ENCODE peak calls at places on chromosomes 11 and 22, in eight cellular contexts. One of them, this sample, is unnamed.

GRCh38 chr11:10893713-10894112 is 35.9 kb upstream of the ZBED5 start:
- DNase-seq in tibial nerve: no peak
- DNase-seq in erythroblast: peak
- DNase-seq in stomach: no peak
- DNase-seq in endothelial cell of umbilical vein: no peak
- DNase-seq in body of pancreas: no peak
- DNase-seq in spleen: no peak
- DNase-seq in A549: peak
- DNase-seq in this sample: no peak

GRCh38 chr11:109526061-109526460 is 104.1 kb downstream of the C11orf87 start:
- DNase-seq in tibial nerve: no peak
- DNase-seq in erythroblast: no peak
- DNase-seq in stomach: no peak
- DNase-seq in endothelial cell of umbilical vein: no peak
- DNase-seq in body of pancreas: no peak
- DNase-seq in spleen: no peak
- DNase-seq in A549: no peak
- DNase-seq in this sample: no peak

GRCh38 chr22:22168190-22168940 is 76.2 kb upstream of the VPREB1 start:
- DNase-seq in tibial nerve: no peak
- DNase-seq in erythroblast: peak
- DNase-seq in stomach: no peak
- DNase-seq in endothelial cell of umbilical vein: no peak
- DNase-seq in body of pancreas: peak
- DNase-seq in spleen: no peak
- DNase-seq in A549: peak
- DNase-seq in this sample: no peak

GRCh38 chr11:37552284-37552683 is 954.2 kb upstream of the RAG2 start:
- DNase-seq in tibial nerve: no peak
- DNase-seq in erythroblast: no peak
- DNase-seq in stomach: no peak
- DNase-seq in endothelial cell of umbilical vein: no peak
- DNase-seq in body of pancreas: no peak
- DNase-seq in spleen: no peak
- DNase-seq in A549: no peak
- DNase-seq in this sample: no peak

GRCh38 chr22:37249946-37250345 is 5.9 kb upstream of the RAC2 start:
- DNase-seq in tibial nerve: no peak
- DNase-seq in erythroblast: no peak
- DNase-seq in stomach: no peak
- DNase-seq in endothelial cell of umbilical vein: no peak
- DNase-seq in body of pancreas: no peak
- DNase-seq in spleen: peak
- DNase-seq in A549: no peak
- DNase-seq in this sample: no peak

GRCh38 chr11:86062719-86063118 is 6.2 kb downstream of the PICALM start:
- DNase-seq in tibial nerve: no peak
- DNase-seq in erythroblast: no peak
- DNase-seq in stomach: no peak
- DNase-seq in endothelial cell of umbilical vein: peak
- DNase-seq in body of pancreas: no peak
- DNase-seq in spleen: no peak
- DNase-seq in A549: no peak
- DNase-seq in this sample: no peak

GRCh38 chr11:7032692-7033091 is 12.4 kb downstream of the NLRP14 start:
- DNase-seq in tibial nerve: no peak
- DNase-seq in erythroblast: no peak
- DNase-seq in stomach: no peak
- DNase-seq in endothelial cell of umbilical vein: no peak
- DNase-seq in body of pancreas: no peak
- DNase-seq in spleen: no peak
- DNase-seq in A549: no peak
- DNase-seq in this sample: no peak

GRCh38 chr11:82756765-82757650 is 23.3 kb upstream of the FAM181B start:
- DNase-seq in tibial nerve: no peak
- DNase-seq in erythroblast: no peak
- DNase-seq in stomach: no peak
- DNase-seq in endothelial cell of umbilical vein: no peak
- DNase-seq in body of pancreas: peak
- DNase-seq in spleen: no peak
- DNase-seq in A549: no peak
- DNase-seq in this sample: no peak

GRCh38 chr11:115128226-115128625 is 376.0 kb downstream of the CADM1 start:
- DNase-seq in tibial nerve: no peak
- DNase-seq in erythroblast: no peak
- DNase-seq in stomach: no peak
- DNase-seq in endothelial cell of umbilical vein: no peak
- DNase-seq in body of pancreas: no peak
- DNase-seq in spleen: no peak
- DNase-seq in A549: no peak
- DNase-seq in this sample: no peak

GRCh38 chr22:50000587-50001387 is 11.8 kb downstream of the IL17REL start:
- DNase-seq in tibial nerve: no peak
- DNase-seq in erythroblast: no peak
- DNase-seq in stomach: no peak
- DNase-seq in endothelial cell of umbilical vein: no peak
- DNase-seq in body of pancreas: no peak
- DNase-seq in spleen: no peak
- DNase-seq in A549: no peak
- DNase-seq in this sample: no peak

GRCh38 chr11:100686476-100686875 is 612 bp upstream of the ARHGAP42 start:
- DNase-seq in tibial nerve: no peak
- DNase-seq in erythroblast: no peak
- DNase-seq in stomach: no peak
- DNase-seq in endothelial cell of umbilical vein: no peak
- DNase-seq in body of pancreas: no peak
- DNase-seq in spleen: no peak
- DNase-seq in A549: no peak
- DNase-seq in this sample: no peak

GRCh38 chr11:100689141-100689540 is 2.1 kb downstream of the ARHGAP42 start:
- DNase-seq in tibial nerve: no peak
- DNase-seq in erythroblast: no peak
- DNase-seq in stomach: no peak
- DNase-seq in endothelial cell of umbilical vein: no peak
- DNase-seq in body of pancreas: no peak
- DNase-seq in spleen: no peak
- DNase-seq in A549: no peak
- DNase-seq in this sample: no peak

GRCh38 chr11:100687630-100688395 is 725 bp downstream of the ARHGAP42 start:
- DNase-seq in tibial nerve: peak
- DNase-seq in erythroblast: peak
- DNase-seq in stomach: peak
- DNase-seq in endothelial cell of umbilical vein: peak
- DNase-seq in body of pancreas: peak
- DNase-seq in spleen: peak
- DNase-seq in A549: peak
- DNase-seq in this sample: peak

GRCh38 chr11:100684101-100685065 is 2.7 kb upstream of the ARHGAP42 start:
- DNase-seq in tibial nerve: no peak
- DNase-seq in erythroblast: no peak
- DNase-seq in stomach: no peak
- DNase-seq in endothelial cell of umbilical vein: no peak
- DNase-seq in body of pancreas: no peak
- DNase-seq in spleen: no peak
- DNase-seq in A549: peak
- DNase-seq in this sample: no peak

DNA sequence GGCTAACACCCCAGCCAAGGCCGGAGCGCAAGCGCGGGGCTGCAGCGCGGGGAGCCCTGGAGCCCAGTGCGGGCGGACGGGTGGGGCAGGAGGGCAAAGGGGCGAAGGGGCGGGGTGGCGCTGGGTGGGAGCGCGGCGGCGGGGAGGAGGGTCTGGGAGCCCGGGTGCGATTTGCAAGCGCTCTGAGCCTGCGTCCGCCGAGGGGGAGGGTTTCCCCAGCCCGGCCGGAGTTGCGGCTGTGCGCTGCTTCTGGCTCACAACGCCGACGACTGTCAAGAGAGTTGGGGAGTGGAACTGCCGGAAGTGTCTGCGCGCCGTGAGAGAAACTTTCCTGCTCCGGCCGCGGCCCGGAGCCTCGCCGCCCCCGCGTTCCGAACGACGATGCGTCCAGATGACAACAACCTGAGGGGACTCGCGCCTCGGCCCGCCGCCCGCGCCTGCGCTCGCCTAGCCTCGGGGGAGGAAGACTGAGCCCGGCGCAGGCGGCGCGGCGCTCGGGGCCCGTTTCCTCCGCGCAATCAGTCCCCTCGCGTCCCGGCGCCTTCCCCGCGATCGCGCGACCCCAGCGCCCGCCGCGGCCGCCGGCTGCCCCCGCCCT is at the start of gene ARHGAP42:
- DNase-seq in tibial nerve: peak
- DNase-seq in erythroblast: peak
- DNase-seq in stomach: peak
- DNase-seq in endothelial cell of umbilical vein: peak
- DNase-seq in body of pancreas: peak
- DNase-seq in spleen: peak
- DNase-seq in A549: peak
- DNase-seq in this sample: peak
- TF ChIP-seq POLR2A in tibial nerve: peak
- TF ChIP-seq POLR2A in erythroblast: no peak
- TF ChIP-seq POLR2A in stomach: no peak
- TF ChIP-seq POLR2A in endothelial cell of umbilical vein: no peak
- TF ChIP-seq POLR2A in body of pancreas: no peak
- TF ChIP-seq POLR2A in spleen: no peak
- TF ChIP-seq POLR2A in A549: peak
- TF ChIP-seq POLR2A in this sample: peak

GRCh38 chr11:911031-911889 is 650 bp upstream of the CHID1 start:
- DNase-seq in tibial nerve: no peak
- DNase-seq in erythroblast: peak
- DNase-seq in stomach: peak
- DNase-seq in endothelial cell of umbilical vein: peak
- DNase-seq in body of pancreas: peak
- DNase-seq in spleen: peak
- DNase-seq in A549: peak
- DNase-seq in this sample: peak

GRCh38 chr11:909406-909805 is 1.2 kb downstream of the CHID1 start:
- DNase-seq in tibial nerve: no peak
- DNase-seq in erythroblast: no peak
- DNase-seq in stomach: no peak
- DNase-seq in endothelial cell of umbilical vein: no peak
- DNase-seq in body of pancreas: no peak
- DNase-seq in spleen: no peak
- DNase-seq in A549: no peak
- DNase-seq in this sample: no peak

GRCh38 chr11:911890-912219 is 1.2 kb upstream of the CHID1 start:
- DNase-seq in tibial nerve: no peak
- DNase-seq in erythroblast: no peak
- DNase-seq in stomach: no peak
- DNase-seq in endothelial cell of umbilical vein: no peak
- DNase-seq in body of pancreas: no peak
- DNase-seq in spleen: no peak
- DNase-seq in A549: no peak
- DNase-seq in this sample: no peak

GRCh38 chr11:910044-910588 is 494 bp downstream of the CHID1 start:
- DNase-seq in tibial nerve: no peak
- DNase-seq in erythroblast: peak
- DNase-seq in stomach: no peak
- DNase-seq in endothelial cell of umbilical vein: no peak
- DNase-seq in body of pancreas: no peak
- DNase-seq in spleen: no peak
- DNase-seq in A549: no peak
- DNase-seq in this sample: peak

GRCh38 chr11:910589-911030 is at the start of gene CHID1:
- DNase-seq in tibial nerve: peak
- DNase-seq in erythroblast: peak
- DNase-seq in stomach: peak
- DNase-seq in endothelial cell of umbilical vein: peak
- DNase-seq in body of pancreas: peak
- DNase-seq in spleen: peak
- DNase-seq in A549: peak
- DNase-seq in this sample: peak
- TF ChIP-seq POLR2A in tibial nerve: no peak
- TF ChIP-seq POLR2A in erythroblast: peak
- TF ChIP-seq POLR2A in stomach: no peak
- TF ChIP-seq POLR2A in endothelial cell of umbilical vein: peak
- TF ChIP-seq POLR2A in body of pancreas: peak
- TF ChIP-seq POLR2A in spleen: no peak
- TF ChIP-seq POLR2A in A549: peak
- TF ChIP-seq POLR2A in this sample: peak

DNA sequence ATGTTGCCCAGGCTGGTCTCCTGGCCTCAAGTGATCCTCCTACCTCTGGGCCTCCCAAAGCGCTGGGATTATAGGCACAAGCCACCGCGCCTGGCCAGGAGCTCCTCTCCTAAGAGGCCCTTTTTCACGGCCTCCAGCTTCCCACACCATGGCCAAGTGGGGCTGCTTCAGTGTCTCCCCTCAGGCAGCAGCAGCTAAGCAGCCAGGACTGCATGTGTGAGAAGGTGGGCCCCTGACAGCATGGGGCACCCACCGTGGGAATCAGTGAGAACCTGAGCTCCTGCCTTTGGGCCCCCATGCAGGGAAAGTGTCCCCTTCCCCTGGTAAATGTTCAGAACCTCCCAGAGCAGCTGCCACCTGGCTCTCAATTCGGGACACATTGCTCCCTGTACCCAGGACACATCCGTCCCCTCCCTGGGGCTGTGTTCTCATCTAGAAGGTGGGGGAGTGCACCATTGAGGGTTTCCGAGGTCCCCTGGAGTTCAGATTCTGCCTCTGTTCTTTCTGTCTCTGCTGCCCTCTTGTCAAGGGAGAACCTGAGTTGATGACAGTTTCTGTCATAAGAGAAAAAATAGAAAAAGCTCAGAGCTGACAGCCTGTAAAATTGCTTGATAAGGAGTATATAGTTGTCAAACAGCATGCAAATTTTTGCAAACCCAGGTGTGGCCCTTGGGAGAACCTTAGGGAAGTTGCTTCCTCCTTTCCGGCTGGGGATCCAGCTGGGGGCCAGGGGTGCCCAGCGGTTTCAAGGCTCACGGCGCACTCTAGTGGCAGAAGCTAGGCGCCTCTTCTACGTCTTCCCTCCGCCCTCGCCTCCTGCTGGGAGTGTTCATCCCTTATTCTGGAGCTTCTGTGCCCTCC is 29.7 kb downstream of the FAM83F start:
- DNase-seq in tibial nerve: peak
- DNase-seq in erythroblast: peak
- DNase-seq in stomach: peak
- DNase-seq in endothelial cell of umbilical vein: peak
- DNase-seq in body of pancreas: peak
- DNase-seq in spleen: peak
- DNase-seq in A549: peak
- DNase-seq in this sample: peak
- TF ChIP-seq POLR2A in tibial nerve: no peak
- TF ChIP-seq POLR2A in erythroblast: no peak
- TF ChIP-seq POLR2A in stomach: no peak
- TF ChIP-seq POLR2A in endothelial cell of umbilical vein: no peak
- TF ChIP-seq POLR2A in body of pancreas: no peak
- TF ChIP-seq POLR2A in spleen: no peak
- TF ChIP-seq POLR2A in A549: no peak
- TF ChIP-seq POLR2A in this sample: no peak

DNA sequence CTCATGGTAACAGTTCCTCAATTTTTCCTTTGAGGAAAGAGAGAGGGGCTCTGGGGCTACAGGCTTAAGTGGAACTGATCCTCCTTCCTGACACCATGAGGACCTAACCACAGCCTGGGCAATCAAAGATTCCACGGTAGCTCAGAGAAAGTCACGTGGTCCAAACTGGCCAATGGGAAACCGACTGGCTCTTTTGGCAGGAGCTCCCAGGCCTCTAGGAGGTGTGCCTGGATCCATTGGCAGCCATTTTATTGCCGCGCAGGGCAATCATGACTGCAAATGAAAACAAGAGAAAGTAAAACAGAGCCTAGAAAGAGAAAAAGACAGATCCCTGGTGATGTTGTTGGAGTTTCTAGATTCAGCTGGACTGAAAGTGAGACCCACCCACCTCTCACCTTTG is 27.3 kb upstream of the ASPHD2 start:
- DNase-seq in tibial nerve: no peak
- DNase-seq in erythroblast: no peak
- DNase-seq in stomach: no peak
- DNase-seq in endothelial cell of umbilical vein: no peak
- DNase-seq in body of pancreas: no peak
- DNase-seq in spleen: no peak
- DNase-seq in A549: no peak
- DNase-seq in this sample: no peak
- TF ChIP-seq POLR2A in tibial nerve: no peak
- TF ChIP-seq POLR2A in erythroblast: no peak
- TF ChIP-seq POLR2A in stomach: no peak
- TF ChIP-seq POLR2A in endothelial cell of umbilical vein: no peak
- TF ChIP-seq POLR2A in body of pancreas: no peak
- TF ChIP-seq POLR2A in spleen: no peak
- TF ChIP-seq POLR2A in A549: no peak
- TF ChIP-seq POLR2A in this sample: no peak

This sample was measured in H54.